ENCODE peak calls at places on chromosomes 3 and 15, in nine cellular contexts. One of them, this sample, is unnamed. For H3K36me3, the result is how much of the 10 kb centered on the place peaks cover.

GRCh38 chr15:77544162-77544561 is 88.5 kb downstream of the LINGO1 start:
- DNase-seq in uterus: no peak
- DNase-seq in mammary epithelial cell: no peak
- DNase-seq in tibial artery: no peak
- DNase-seq in RWPE2: peak
- DNase-seq in psoas muscle: no peak
- DNase-seq in stomach: no peak
- DNase-seq in CD8-positive, alpha-beta T cell: no peak
- DNase-seq in GM06990: no peak
- DNase-seq in this sample: no peak

GRCh38 chr15:90418627-90419026 is 30.6 kb downstream of the IQGAP1 start:
- DNase-seq in uterus: no peak
- DNase-seq in mammary epithelial cell: no peak
- DNase-seq in tibial artery: no peak
- DNase-seq in RWPE2: no peak
- DNase-seq in psoas muscle: no peak
- DNase-seq in stomach: no peak
- DNase-seq in CD8-positive, alpha-beta T cell: no peak
- DNase-seq in GM06990: no peak
- DNase-seq in this sample: no peak

GRCh38 chr3:196327405-196327804 is 9.4 kb upstream of the DYNLT2B start:
- DNase-seq in uterus: no peak
- DNase-seq in mammary epithelial cell: no peak
- DNase-seq in tibial artery: no peak
- DNase-seq in RWPE2: no peak
- DNase-seq in psoas muscle: no peak
- DNase-seq in stomach: peak
- DNase-seq in CD8-positive, alpha-beta T cell: no peak
- DNase-seq in GM06990: no peak
- DNase-seq in this sample: no peak

GRCh38 chr15:59998256-59999063 is 5.7 kb upstream of the FOXB1 start:
- DNase-seq in uterus: no peak
- DNase-seq in mammary epithelial cell: no peak
- DNase-seq in tibial artery: no peak
- DNase-seq in RWPE2: no peak
- DNase-seq in psoas muscle: no peak
- DNase-seq in stomach: no peak
- DNase-seq in CD8-positive, alpha-beta T cell: no peak
- DNase-seq in GM06990: no peak
- DNase-seq in this sample: no peak

GRCh38 chr3:17473761-17474160 is 268.7 kb downstream of the TBC1D5 start:
- DNase-seq in uterus: no peak
- DNase-seq in mammary epithelial cell: no peak
- DNase-seq in tibial artery: no peak
- DNase-seq in RWPE2: no peak
- DNase-seq in psoas muscle: no peak
- DNase-seq in stomach: no peak
- DNase-seq in CD8-positive, alpha-beta T cell: no peak
- DNase-seq in GM06990: no peak
- DNase-seq in this sample: no peak

GRCh38 chr15:77420610-77421369 is at the start of gene HMG20A:
- DNase-seq in uterus: peak
- DNase-seq in mammary epithelial cell: peak
- DNase-seq in tibial artery: peak
- DNase-seq in RWPE2: peak
- DNase-seq in psoas muscle: peak
- DNase-seq in stomach: peak
- DNase-seq in CD8-positive, alpha-beta T cell: peak
- DNase-seq in GM06990: peak
- DNase-seq in this sample: no peak

GRCh38 chr3:132394334-132394733 is 23.0 kb upstream of the DNAJC13 start:
- DNase-seq in uterus: peak
- DNase-seq in mammary epithelial cell: no peak
- DNase-seq in tibial artery: no peak
- DNase-seq in RWPE2: no peak
- DNase-seq in psoas muscle: no peak
- DNase-seq in stomach: no peak
- DNase-seq in CD8-positive, alpha-beta T cell: no peak
- DNase-seq in GM06990: no peak
- DNase-seq in this sample: no peak

GRCh38 chr15:95604634-95605036 is 725.9 kb upstream of the NR2F2 start:
- DNase-seq in uterus: peak
- DNase-seq in mammary epithelial cell: no peak
- DNase-seq in tibial artery: no peak
- DNase-seq in RWPE2: no peak
- DNase-seq in psoas muscle: no peak
- DNase-seq in stomach: no peak
- DNase-seq in CD8-positive, alpha-beta T cell: no peak
- DNase-seq in GM06990: no peak
- DNase-seq in this sample: peak

GRCh38 chr15:52102468-52102867 is 10.1 kb downstream of the BCL2L10 start:
- DNase-seq in uterus: no peak
- DNase-seq in mammary epithelial cell: no peak
- DNase-seq in tibial artery: no peak
- DNase-seq in RWPE2: no peak
- DNase-seq in psoas muscle: no peak
- DNase-seq in stomach: no peak
- DNase-seq in CD8-positive, alpha-beta T cell: no peak
- DNase-seq in GM06990: no peak
- DNase-seq in this sample: no peak

GRCh38 chr15:52485290-52485689 is 43.4 kb downstream of the MYO5A start:
- DNase-seq in uterus: no peak
- DNase-seq in mammary epithelial cell: no peak
- DNase-seq in tibial artery: no peak
- DNase-seq in RWPE2: no peak
- DNase-seq in psoas muscle: no peak
- DNase-seq in stomach: no peak
- DNase-seq in CD8-positive, alpha-beta T cell: no peak
- DNase-seq in GM06990: no peak
- DNase-seq in this sample: no peak

GRCh38 chr3:354433-354832 is 157.9 kb downstream of the CHL1 start:
- DNase-seq in uterus: no peak
- DNase-seq in mammary epithelial cell: peak
- DNase-seq in tibial artery: no peak
- DNase-seq in RWPE2: no peak
- DNase-seq in psoas muscle: no peak
- DNase-seq in stomach: no peak
- DNase-seq in CD8-positive, alpha-beta T cell: no peak
- DNase-seq in GM06990: peak
- DNase-seq in this sample: no peak

GRCh38 chr15:58308742-58309355 is 122.9 kb upstream of the LIPC start:
- DNase-seq in uterus: no peak
- DNase-seq in mammary epithelial cell: no peak
- DNase-seq in tibial artery: no peak
- DNase-seq in RWPE2: no peak
- DNase-seq in psoas muscle: no peak
- DNase-seq in stomach: no peak
- DNase-seq in CD8-positive, alpha-beta T cell: no peak
- DNase-seq in GM06990: no peak
- DNase-seq in this sample: no peak
- TF ChIP-seq CTCF in uterus: no peak
- TF ChIP-seq CTCF in mammary epithelial cell: no peak
- TF ChIP-seq CTCF in tibial artery: no peak
- TF ChIP-seq CTCF in RWPE2: no peak
- TF ChIP-seq CTCF in psoas muscle: no peak
- TF ChIP-seq CTCF in stomach: no peak
- TF ChIP-seq CTCF in CD8-positive, alpha-beta T cell: no peak
- TF ChIP-seq CTCF in GM06990: peak
- TF ChIP-seq CTCF in this sample: no peak

GRCh38 chr15:48419896-48420295 is 88.7 kb downstream of the DUT start:
- DNase-seq in uterus: no peak
- DNase-seq in mammary epithelial cell: no peak
- DNase-seq in tibial artery: no peak
- DNase-seq in RWPE2: no peak
- DNase-seq in psoas muscle: no peak
- DNase-seq in stomach: no peak
- DNase-seq in CD8-positive, alpha-beta T cell: no peak
- DNase-seq in GM06990: no peak
- DNase-seq in this sample: no peak

GRCh38 chr15:48416301-48416700 is 85.1 kb downstream of the DUT start:
- DNase-seq in uterus: no peak
- DNase-seq in mammary epithelial cell: no peak
- DNase-seq in tibial artery: no peak
- DNase-seq in RWPE2: no peak
- DNase-seq in psoas muscle: no peak
- DNase-seq in stomach: no peak
- DNase-seq in CD8-positive, alpha-beta T cell: no peak
- DNase-seq in GM06990: no peak
- DNase-seq in this sample: no peak

GRCh38 chr15:48421362-48421761 is 90.1 kb downstream of the DUT start:
- DNase-seq in uterus: no peak
- DNase-seq in mammary epithelial cell: no peak
- DNase-seq in tibial artery: no peak
- DNase-seq in RWPE2: no peak
- DNase-seq in psoas muscle: no peak
- DNase-seq in stomach: no peak
- DNase-seq in CD8-positive, alpha-beta T cell: no peak
- DNase-seq in GM06990: no peak
- DNase-seq in this sample: no peak

GRCh38 chr15:48415036-48415886 is 84.0 kb downstream of the DUT start:
- DNase-seq in uterus: no peak
- DNase-seq in mammary epithelial cell: peak
- DNase-seq in tibial artery: no peak
- DNase-seq in RWPE2: no peak
- DNase-seq in psoas muscle: no peak
- DNase-seq in stomach: no peak
- DNase-seq in CD8-positive, alpha-beta T cell: no peak
- DNase-seq in GM06990: no peak
- DNase-seq in this sample: no peak

GRCh38 chr15:48418343-48418742 is 87.1 kb downstream of the DUT start:
- DNase-seq in uterus: no peak
- DNase-seq in mammary epithelial cell: no peak
- DNase-seq in tibial artery: no peak
- DNase-seq in RWPE2: no peak
- DNase-seq in psoas muscle: no peak
- DNase-seq in stomach: no peak
- DNase-seq in CD8-positive, alpha-beta T cell: no peak
- DNase-seq in GM06990: no peak
- DNase-seq in this sample: no peak
- H3K36me3 ChIP-seq in uterus: under half
- H3K36me3 ChIP-seq in mammary epithelial cell: under half
- H3K36me3 ChIP-seq in tibial artery: under half
- H3K36me3 ChIP-seq in RWPE2: under half
- H3K36me3 ChIP-seq in psoas muscle: under half
- H3K36me3 ChIP-seq in stomach: under half
- H3K36me3 ChIP-seq in CD8-positive, alpha-beta T cell: under half
- H3K36me3 ChIP-seq in GM06990: under half
- H3K36me3 ChIP-seq in this sample: under half

GRCh38 chr3:134388748-134389485 is 14.7 kb upstream of the AMOTL2 start:
- DNase-seq in uterus: no peak
- DNase-seq in mammary epithelial cell: no peak
- DNase-seq in tibial artery: no peak
- DNase-seq in RWPE2: no peak
- DNase-seq in psoas muscle: no peak
- DNase-seq in stomach: no peak
- DNase-seq in CD8-positive, alpha-beta T cell: no peak
- DNase-seq in GM06990: no peak
- DNase-seq in this sample: no peak

GRCh38 chr3:134387293-134387692 is 13.0 kb upstream of the AMOTL2 start:
- DNase-seq in uterus: no peak
- DNase-seq in mammary epithelial cell: no peak
- DNase-seq in tibial artery: no peak
- DNase-seq in RWPE2: no peak
- DNase-seq in psoas muscle: no peak
- DNase-seq in stomach: no peak
- DNase-seq in CD8-positive, alpha-beta T cell: no peak
- DNase-seq in GM06990: no peak
- DNase-seq in this sample: no peak

GRCh38 chr3:134389865-134390264 is 15.6 kb upstream of the AMOTL2 start:
- DNase-seq in uterus: no peak
- DNase-seq in mammary epithelial cell: no peak
- DNase-seq in tibial artery: no peak
- DNase-seq in RWPE2: no peak
- DNase-seq in psoas muscle: no peak
- DNase-seq in stomach: no peak
- DNase-seq in CD8-positive, alpha-beta T cell: no peak
- DNase-seq in GM06990: no peak
- DNase-seq in this sample: no peak

GRCh38 chr3:134384963-134385362 is 10.7 kb upstream of the AMOTL2 start:
- DNase-seq in uterus: no peak
- DNase-seq in mammary epithelial cell: no peak
- DNase-seq in tibial artery: no peak
- DNase-seq in RWPE2: no peak
- DNase-seq in psoas muscle: no peak
- DNase-seq in stomach: no peak
- DNase-seq in CD8-positive, alpha-beta T cell: no peak
- DNase-seq in GM06990: no peak
- DNase-seq in this sample: no peak

DNA sequence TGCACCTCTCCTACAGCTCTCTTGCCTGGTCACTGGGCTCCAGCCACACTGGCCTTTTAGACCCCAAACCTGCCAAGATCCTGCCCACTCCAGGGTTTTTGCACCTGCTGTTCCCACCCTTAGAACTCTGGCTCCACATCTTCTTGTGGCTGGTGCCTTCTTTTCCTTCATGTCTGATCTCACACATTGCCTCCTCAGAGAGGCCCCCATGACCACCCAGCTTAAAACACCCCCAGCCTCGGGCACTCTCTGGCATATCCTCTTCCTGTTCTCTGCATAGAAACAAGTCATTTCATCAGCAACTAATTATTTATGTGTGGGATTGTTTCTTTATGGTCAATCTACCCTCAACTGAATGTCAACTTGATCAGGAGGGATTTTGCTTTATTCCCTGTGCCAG is 14.0 kb upstream of the AMOTL2 start:
- DNase-seq in uterus: no peak
- DNase-seq in mammary epithelial cell: no peak
- DNase-seq in tibial artery: no peak
- DNase-seq in RWPE2: no peak
- DNase-seq in psoas muscle: no peak
- DNase-seq in stomach: no peak
- DNase-seq in CD8-positive, alpha-beta T cell: no peak
- DNase-seq in GM06990: no peak
- DNase-seq in this sample: no peak
- H3K4me3 ChIP-seq in uterus: no peak
- H3K4me3 ChIP-seq in mammary epithelial cell: no peak
- H3K4me3 ChIP-seq in tibial artery: no peak
- H3K4me3 ChIP-seq in RWPE2: no peak
- H3K4me3 ChIP-seq in psoas muscle: no peak
- H3K4me3 ChIP-seq in stomach: no peak
- H3K4me3 ChIP-seq in CD8-positive, alpha-beta T cell: no peak
- H3K4me3 ChIP-seq in GM06990: no peak
- H3K4me3 ChIP-seq in this sample: no peak

DNA sequence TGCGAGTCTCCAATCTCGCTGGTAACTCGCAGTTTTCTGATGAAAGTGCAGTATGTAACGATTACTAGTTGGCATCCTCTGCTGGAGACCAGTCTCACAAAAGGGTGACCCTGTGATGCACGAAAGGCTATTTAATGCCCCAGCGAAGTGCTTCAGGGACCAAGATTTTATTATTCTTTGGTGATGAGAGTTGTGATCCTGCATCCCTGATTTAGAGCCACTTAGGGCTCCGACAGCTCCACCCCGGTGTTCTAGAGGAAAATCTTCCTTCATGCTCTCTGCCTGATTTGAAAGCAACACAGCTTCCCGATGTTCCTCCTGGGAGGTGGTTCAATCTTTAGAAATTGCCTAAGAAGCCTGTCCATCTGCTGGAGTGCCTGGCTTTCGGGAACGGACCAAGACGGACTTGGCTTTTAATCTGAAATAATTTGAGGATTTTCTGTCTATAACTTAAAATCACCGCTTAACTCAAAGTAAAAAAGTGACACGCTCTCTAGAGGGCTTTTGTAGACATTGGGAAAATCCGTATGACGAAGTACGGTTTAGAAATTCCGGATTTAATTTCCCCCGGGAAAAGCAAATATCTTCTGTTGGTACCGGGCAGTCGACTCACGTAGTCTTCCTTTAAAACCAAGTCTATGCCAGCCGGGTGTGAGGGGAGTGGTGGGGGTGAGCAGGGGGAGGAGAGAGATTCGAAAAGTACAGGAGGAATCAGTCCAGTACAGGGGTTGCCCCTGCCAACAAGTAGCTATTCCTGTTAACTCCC is 990 bp upstream of the ALCAM start:
- DNase-seq in uterus: no peak
- DNase-seq in mammary epithelial cell: peak
- DNase-seq in tibial artery: peak
- DNase-seq in RWPE2: no peak
- DNase-seq in psoas muscle: no peak
- DNase-seq in stomach: peak
- DNase-seq in CD8-positive, alpha-beta T cell: no peak
- DNase-seq in GM06990: no peak
- DNase-seq in this sample: peak
- TF ChIP-seq CTCF in uterus: no peak
- TF ChIP-seq CTCF in mammary epithelial cell: no peak
- TF ChIP-seq CTCF in tibial artery: no peak
- TF ChIP-seq CTCF in RWPE2: no peak
- TF ChIP-seq CTCF in psoas muscle: no peak
- TF ChIP-seq CTCF in stomach: no peak
- TF ChIP-seq CTCF in CD8-positive, alpha-beta T cell: no peak
- TF ChIP-seq CTCF in GM06990: peak
- TF ChIP-seq CTCF in this sample: no peak